ENCODE peak calls at places on chromosomes 3 and 15, in four cellular contexts. P is H9, H is neuronal stem cell, M is mesendoderm. E is an unnamed sample.

GRCh38 chr3:61561374-61562041 is at the start of gene PTPRG:
- DNase-seq in M (peak; percentile 96), H (no peak), P (peak; percentile 85), E (peak; percentile 61)

GRCh38 chr3:177554900-177555759 is 357.8 kb upstream of the TBL1XR1 start:
- DNase-seq in P (no peak), H (no peak), M (peak; percentile 68), E (no peak)

GRCh38 chr3:119597548-119598288 is at the start of gene PLA1A:
- DNase-seq in H (no peak), P (no peak), M (no peak), E (no peak)

GRCh38 chr3:43185656-43186375 is 79.9 kb upstream of the POMGNT2 start:
- DNase-seq in P (no peak), M (no peak), H (no peak), E (no peak)

GRCh38 chr3:98483626-98484025 is 13.9 kb upstream of the OR5K2 start:
- DNase-seq in H (no peak), P (no peak), M (peak; percentile 7), E (no peak)

GRCh38 chr3:187328691-187329090 is 37.2 kb upstream of the MASP1 start:
- DNase-seq in M (no peak), P (no peak), H (no peak), E (no peak)

GRCh38 chr15:50390549-50391264 is 33.5 kb upstream of the USP8 start:
- DNase-seq in M (peak; percentile 10), H (no peak), P (no peak), E (no peak)

GRCh38 chr3:34263014-34263714 is 464.7 kb downstream of the PDCD6IP start:
- DNase-seq in M (no peak), P (no peak), H (no peak), E (no peak)

GRCh38 chr15:41416162-41416741 is 643 bp upstream of the RTF1 start:
- DNase-seq in P (peak; percentile 29), M (peak; percentile 31), H (no peak), E (no peak)

GRCh38 chr3:44969779-44970178 is 6.2 kb downstream of the ZDHHC3 start:
- DNase-seq in P (no peak), H (no peak), M (no peak), E (no peak)

GRCh38 chr15:71410347-71410746 is 295.1 kb downstream of the THSD4 start:
- DNase-seq in M (no peak), H (no peak), P (no peak), E (no peak)
- H3K18ac ChIP-seq in M (no peak overlapping the region), H (no peak overlapping the region), P (no peak overlapping the region), E (no peak overlapping the region)

DNA sequence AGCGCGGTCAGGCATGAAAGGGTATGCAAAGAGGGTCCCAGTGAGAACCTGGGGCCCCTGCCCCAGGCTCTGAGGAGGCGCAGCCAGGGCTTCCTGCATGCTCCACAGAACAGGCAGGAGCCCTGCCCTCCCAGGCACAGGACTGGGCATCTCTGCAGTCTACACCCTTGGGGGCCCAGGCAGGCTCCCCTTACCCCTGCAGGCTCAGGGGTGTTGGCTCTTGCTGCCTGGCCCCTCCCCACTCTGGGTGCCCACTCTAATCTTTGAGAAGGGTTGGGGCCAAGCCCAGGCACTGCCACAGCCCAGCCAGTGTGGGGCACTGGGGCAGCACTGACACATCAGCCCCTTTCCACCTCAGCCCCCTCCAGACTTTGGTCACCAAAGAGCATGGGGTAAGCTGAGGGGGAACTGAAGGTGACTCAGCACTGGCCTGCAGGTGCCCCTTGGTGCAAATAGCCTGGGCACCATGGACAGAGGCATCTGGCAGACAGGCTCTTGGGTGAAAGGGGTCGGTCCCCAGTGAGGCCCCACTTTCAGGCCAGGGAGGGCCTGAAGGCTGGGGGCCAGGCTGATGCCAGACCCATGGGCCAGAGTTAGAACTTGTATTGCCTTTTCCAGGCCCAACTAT is 73.4 kb downstream of the NPAP1 start:
- DNase-seq in P (no peak), H (no peak), M (no peak), E (no peak)
- H3K18ac ChIP-seq in P (no peak overlapping the region), H (peak overlapping the region; percentile 51), M (no peak overlapping the region), E (no peak overlapping the region)

GRCh38 chr3:64549869-64550268 is 137.9 kb downstream of the ADAMTS9 start:
- DNase-seq in P (no peak), H (no peak), M (no peak), E (no peak)

GRCh38 chr3:64550745-64551144 is 137.1 kb downstream of the ADAMTS9 start:
- DNase-seq in H (no peak), M (no peak), P (no peak), E (no peak)

GRCh38 chr3:64548200-64548889 is 139.5 kb downstream of the ADAMTS9 start:
- DNase-seq in P (no peak), M (no peak), H (no peak), E (no peak)

GRCh38 chr3:64551697-64552096 is 136.1 kb downstream of the ADAMTS9 start:
- DNase-seq in M (no peak), P (no peak), H (no peak), E (no peak)

GRCh38 chr3:64546856-64547255 is 140.9 kb downstream of the ADAMTS9 start:
- DNase-seq in P (no peak), M (no peak), H (peak; percentile 15), E (no peak)
- H3K18ac ChIP-seq in P (no peak overlapping the region), M (no peak overlapping the region), H (peak overlapping the region; percentile 84), E (no peak overlapping the region)

DNA sequence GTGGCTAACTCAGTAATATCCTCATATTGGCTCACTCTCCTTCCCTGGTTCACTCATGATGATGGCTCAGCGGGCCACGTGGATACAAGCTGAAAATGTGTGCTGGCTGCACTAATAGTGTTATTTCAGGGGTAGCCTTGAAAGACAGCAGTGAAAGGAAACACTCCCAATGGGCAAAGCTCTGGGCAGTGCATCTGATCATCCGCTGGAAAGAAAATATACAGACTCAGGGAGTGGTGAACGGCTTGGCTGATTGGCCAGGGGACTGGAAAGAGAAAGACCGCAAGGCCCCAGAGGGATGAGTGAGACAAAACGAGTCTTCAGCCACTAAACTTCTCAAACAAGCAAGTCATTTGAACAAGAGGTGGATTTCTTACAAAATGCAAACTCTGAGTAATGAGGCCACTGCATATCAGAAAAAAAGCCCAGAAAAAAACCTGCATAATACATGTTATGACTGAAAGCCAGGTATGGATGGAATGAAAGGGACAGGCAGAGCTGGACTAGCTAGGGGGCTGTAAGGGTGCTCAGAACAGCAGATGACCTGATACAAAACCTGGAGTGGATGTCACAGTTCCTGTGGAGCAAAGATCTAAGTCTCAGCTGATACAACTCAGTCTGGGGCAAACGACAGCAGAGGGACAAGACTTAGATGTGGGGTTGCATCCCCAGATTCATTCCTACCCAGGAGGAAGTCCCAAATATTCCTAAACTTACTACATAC is 33.3 kb downstream of the CMTM6 start:
- DNase-seq in M (no peak), P (no peak), H (no peak), E (no peak)
- H3K18ac ChIP-seq in M (no peak overlapping the region), P (no peak overlapping the region), H (no peak overlapping the region), E (no peak overlapping the region)

GRCh38 chr3:32817561-32818430 is at the start of gene TRIM71:
- DNase-seq in H (no peak), P (no peak), M (peak; percentile 67), E (no peak)
- H3K18ac ChIP-seq in H (peak within 1 kb of the TSS; percentile 100), P (peak within 1 kb of the TSS; percentile 85), M (peak within 1 kb of the TSS; percentile 99), E (peak within 1 kb of the TSS; percentile 99)

GRCh38 chr3:29889230-29889629 is 608.4 kb downstream of the RBMS3 start:
- DNase-seq in M (no peak), H (no peak), P (no peak), E (no peak)
- H3K18ac ChIP-seq in M (no peak overlapping the region), H (no peak overlapping the region), P (no peak overlapping the region), E (no peak overlapping the region)

GRCh38 chr3:48129921-48130320 is 58.3 kb downstream of the CDC25A start:
- DNase-seq in P (no peak), H (no peak), M (no peak), E (no peak)
- H3K18ac ChIP-seq in P (no peak overlapping the region), H (no peak overlapping the region), M (no peak overlapping the region), E (no peak overlapping the region)

DNA sequence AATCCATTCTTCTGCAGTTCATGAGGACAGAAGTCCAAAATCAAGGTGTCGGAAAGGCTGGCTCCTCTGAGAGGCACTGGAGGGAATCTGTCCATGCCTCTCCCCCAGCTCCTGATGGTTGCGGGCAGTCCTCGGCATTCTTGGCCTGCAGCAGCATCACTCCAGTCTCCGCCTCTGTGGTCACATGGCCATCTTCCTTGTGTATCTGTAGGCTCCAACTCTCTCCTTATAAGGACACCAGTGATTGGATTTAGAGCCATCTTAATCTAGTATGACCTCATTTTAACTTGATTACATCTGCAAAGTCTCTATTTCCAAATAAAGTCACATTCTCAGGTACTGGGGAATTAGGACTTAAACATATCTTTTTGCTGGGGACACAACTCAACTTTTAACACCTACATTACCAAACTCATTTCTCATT is 56.0 kb upstream of the FLNB start:
- DNase-seq in M (peak; percentile 95), P (peak; percentile 79), H (no peak), E (no peak)
- H3K18ac ChIP-seq in M (no peak overlapping the region), P (peak overlapping the region; percentile 95), H (no peak overlapping the region), E (no peak overlapping the region)

E was measured in H1.